ENCODE peak calls at places on chromosome 13, in nine cellular contexts. One of them, this sample, is unnamed.

GRCh38 chr13:43273362-43273761 is 250.0 kb downstream of the DNAJC15 start:
- DNase-seq in activated CD8-positive, alpha-beta memory T cell treated with anti-CD3 and anti-CD28 coated beads, Interleukin-2, amount 50 U/mL, for 48 hours: no peak
- DNase-seq in lower lobe of right lung: no peak
- DNase-seq in EH: peak
- DNase-seq in heart left ventricle: no peak
- DNase-seq in H54: no peak
- DNase-seq in progenitor cell of endocrine pancreas: no peak
- DNase-seq in nucleus accumbens: no peak
- DNase-seq in NCI-H1105 treated with DMSO at 0.1 percent for 48 hours: peak
- DNase-seq in this sample: no peak

GRCh38 chr13:21871302-21871862 is 200.5 kb downstream of the FGF9 start:
- DNase-seq in activated CD8-positive, alpha-beta memory T cell treated with anti-CD3 and anti-CD28 coated beads, Interleukin-2, amount 50 U/mL, for 48 hours: no peak
- DNase-seq in NCI-H1105 treated with DMSO at 0.1 percent for 48 hours: no peak
- DNase-seq in lower lobe of right lung: no peak
- DNase-seq in EH: no peak
- DNase-seq in nucleus accumbens: no peak
- DNase-seq in progenitor cell of endocrine pancreas: no peak
- DNase-seq in H54: no peak
- DNase-seq in heart left ventricle: no peak
- DNase-seq in this sample: no peak

GRCh38 chr13:25752957-25753540 is 298.8 kb downstream of the SHISA2 start:
- DNase-seq in activated CD8-positive, alpha-beta memory T cell treated with anti-CD3 and anti-CD28 coated beads, Interleukin-2, amount 50 U/mL, for 48 hours: no peak
- DNase-seq in NCI-H1105 treated with DMSO at 0.1 percent for 48 hours: no peak
- DNase-seq in EH: peak
- DNase-seq in nucleus accumbens: no peak
- DNase-seq in lower lobe of right lung: no peak
- DNase-seq in heart left ventricle: no peak
- DNase-seq in H54: peak
- DNase-seq in progenitor cell of endocrine pancreas: no peak
- DNase-seq in this sample: no peak

GRCh38 chr13:38564751-38565150 is 122.1 kb upstream of the FREM2 start:
- DNase-seq in EH: no peak
- DNase-seq in H54: no peak
- DNase-seq in nucleus accumbens: no peak
- DNase-seq in lower lobe of right lung: no peak
- DNase-seq in activated CD8-positive, alpha-beta memory T cell treated with anti-CD3 and anti-CD28 coated beads, Interleukin-2, amount 50 U/mL, for 48 hours: no peak
- DNase-seq in progenitor cell of endocrine pancreas: no peak
- DNase-seq in NCI-H1105 treated with DMSO at 0.1 percent for 48 hours: peak
- DNase-seq in heart left ventricle: no peak
- DNase-seq in this sample: no peak

GRCh38 chr13:26062853-26063444 is 11.1 kb upstream of the SHISA2 start:
- DNase-seq in NCI-H1105 treated with DMSO at 0.1 percent for 48 hours: peak
- DNase-seq in nucleus accumbens: peak
- DNase-seq in H54: no peak
- DNase-seq in progenitor cell of endocrine pancreas: no peak
- DNase-seq in heart left ventricle: no peak
- DNase-seq in activated CD8-positive, alpha-beta memory T cell treated with anti-CD3 and anti-CD28 coated beads, Interleukin-2, amount 50 U/mL, for 48 hours: no peak
- DNase-seq in lower lobe of right lung: no peak
- DNase-seq in EH: peak
- DNase-seq in this sample: peak

GRCh38 chr13:110109140-110109783 is 197.7 kb downstream of the COL4A1 start:
- DNase-seq in NCI-H1105 treated with DMSO at 0.1 percent for 48 hours: no peak
- DNase-seq in nucleus accumbens: no peak
- DNase-seq in H54: no peak
- DNase-seq in EH: no peak
- DNase-seq in progenitor cell of endocrine pancreas: no peak
- DNase-seq in activated CD8-positive, alpha-beta memory T cell treated with anti-CD3 and anti-CD28 coated beads, Interleukin-2, amount 50 U/mL, for 48 hours: no peak
- DNase-seq in lower lobe of right lung: no peak
- DNase-seq in heart left ventricle: no peak
- DNase-seq in this sample: no peak

GRCh38 chr13:59458908-59459579 is 704.7 kb downstream of the DIAPH3 start:
- DNase-seq in H54: peak
- DNase-seq in EH: peak
- DNase-seq in lower lobe of right lung: no peak
- DNase-seq in activated CD8-positive, alpha-beta memory T cell treated with anti-CD3 and anti-CD28 coated beads, Interleukin-2, amount 50 U/mL, for 48 hours: no peak
- DNase-seq in nucleus accumbens: no peak
- DNase-seq in NCI-H1105 treated with DMSO at 0.1 percent for 48 hours: no peak
- DNase-seq in progenitor cell of endocrine pancreas: no peak
- DNase-seq in heart left ventricle: no peak
- DNase-seq in this sample: no peak

GRCh38 chr13:110236831-110237261 is 70.1 kb downstream of the COL4A1 start:
- DNase-seq in heart left ventricle: peak
- DNase-seq in lower lobe of right lung: no peak
- DNase-seq in activated CD8-positive, alpha-beta memory T cell treated with anti-CD3 and anti-CD28 coated beads, Interleukin-2, amount 50 U/mL, for 48 hours: no peak
- DNase-seq in progenitor cell of endocrine pancreas: no peak
- DNase-seq in NCI-H1105 treated with DMSO at 0.1 percent for 48 hours: no peak
- DNase-seq in EH: no peak
- DNase-seq in H54: no peak
- DNase-seq in nucleus accumbens: no peak
- DNase-seq in this sample: no peak

GRCh38 chr13:40476175-40476958 is 190.1 kb downstream of the FOXO1 start:
- DNase-seq in NCI-H1105 treated with DMSO at 0.1 percent for 48 hours: no peak
- DNase-seq in progenitor cell of endocrine pancreas: no peak
- DNase-seq in EH: peak
- DNase-seq in heart left ventricle: no peak
- DNase-seq in activated CD8-positive, alpha-beta memory T cell treated with anti-CD3 and anti-CD28 coated beads, Interleukin-2, amount 50 U/mL, for 48 hours: no peak
- DNase-seq in lower lobe of right lung: no peak
- DNase-seq in nucleus accumbens: no peak
- DNase-seq in H54: no peak
- DNase-seq in this sample: no peak

GRCh38 chr13:45016792-45017425 is 27.6 kb downstream of the GPALPP1 start:
- DNase-seq in H54: no peak
- DNase-seq in heart left ventricle: no peak
- DNase-seq in activated CD8-positive, alpha-beta memory T cell treated with anti-CD3 and anti-CD28 coated beads, Interleukin-2, amount 50 U/mL, for 48 hours: no peak
- DNase-seq in progenitor cell of endocrine pancreas: no peak
- DNase-seq in NCI-H1105 treated with DMSO at 0.1 percent for 48 hours: no peak
- DNase-seq in nucleus accumbens: no peak
- DNase-seq in lower lobe of right lung: no peak
- DNase-seq in EH: no peak
- DNase-seq in this sample: no peak

GRCh38 chr13:33175991-33176390 is 109.6 kb downstream of the STARD13 start:
- DNase-seq in progenitor cell of endocrine pancreas: no peak
- DNase-seq in NCI-H1105 treated with DMSO at 0.1 percent for 48 hours: no peak
- DNase-seq in EH: no peak
- DNase-seq in nucleus accumbens: no peak
- DNase-seq in H54: no peak
- DNase-seq in lower lobe of right lung: no peak
- DNase-seq in activated CD8-positive, alpha-beta memory T cell treated with anti-CD3 and anti-CD28 coated beads, Interleukin-2, amount 50 U/mL, for 48 hours: no peak
- DNase-seq in heart left ventricle: no peak
- DNase-seq in this sample: no peak

GRCh38 chr13:113980489-113981064 is 6.7 kb upstream of the C13orf46 start:
- DNase-seq in heart left ventricle: no peak
- DNase-seq in H54: no peak
- DNase-seq in lower lobe of right lung: peak
- DNase-seq in nucleus accumbens: no peak
- DNase-seq in EH: no peak
- DNase-seq in progenitor cell of endocrine pancreas: no peak
- DNase-seq in NCI-H1105 treated with DMSO at 0.1 percent for 48 hours: no peak
- DNase-seq in activated CD8-positive, alpha-beta memory T cell treated with anti-CD3 and anti-CD28 coated beads, Interleukin-2, amount 50 U/mL, for 48 hours: no peak
- DNase-seq in this sample: no peak

This sample was measured in BE2C.